ENCODE peak calls at places on chromosomes 13 and 19, in five cellular contexts. B, S, J, Z and Q are unnamed samples.

GRCh38 chr13:33111414-33112110 is 95.3 kb downstream of the KL start:
- DNase-seq in B (no peak), S (no peak), J (no peak), Z (no peak), Q (peak)

GRCh38 chr13:29946093-29946492 is 95.7 kb upstream of the UBL3 start:
- DNase-seq in B (no peak), S (no peak), J (no peak), Z (no peak), Q (no peak)

GRCh38 chr19:38218204-38218603 is 5.8 kb downstream of the DPF1 start:
- DNase-seq in B (no peak), S (no peak), J (no peak), Z (no peak), Q (no peak)

GRCh38 chr19:33085570-33086128 is 4.7 kb downstream of the GPATCH1 start:
- DNase-seq in B (no peak), S (no peak), J (no peak), Z (no peak), Q (no peak)

GRCh38 chr19:23461120-23461519 is 65.8 kb upstream of the ZNF91 start:
- DNase-seq in B (no peak), S (no peak), J (no peak), Z (no peak), Q (no peak)

GRCh38 chr19:7292352-7292949 is 1.8 kb downstream of the INSR start:
- DNase-seq in B (no peak), S (no peak), J (no peak), Z (no peak), Q (no peak)

GRCh38 chr19:6233827-6234511 is 45.8 kb downstream of the MLLT1 start:
- DNase-seq in B (no peak), S (no peak), J (no peak), Z (no peak), Q (no peak)

GRCh38 chr19:54317965-54318240 is 4.9 kb upstream of the LILRA5 start:
- DNase-seq in B (no peak), S (no peak), J (no peak), Z (no peak), Q (no peak)

GRCh38 chr19:1270168-1270853 is 1.2 kb downstream of the CIRBP start:
- DNase-seq in B (no peak), S (no peak), J (no peak), Z (peak), Q (peak)

GRCh38 chr19:35264281-35265125 is 4.3 kb upstream of the USF2 start:
- DNase-seq in B (no peak), S (no peak), J (no peak), Z (no peak), Q (no peak)

GRCh38 chr19:8021374-8021773 is 15.9 kb upstream of the ELAVL1 start:
- DNase-seq in B (no peak), S (no peak), J (no peak), Z (no peak), Q (no peak)

GRCh38 chr13:39463611-39464010 is 139.4 kb downstream of the LHFPL6 start:
- DNase-seq in B (no peak), S (no peak), J (no peak), Z (peak), Q (no peak)

GRCh38 chr13:61778531-61778930 is 362.9 kb upstream of the PCDH20 start:
- DNase-seq in B (no peak), S (peak), J (no peak), Z (no peak), Q (no peak)

GRCh38 chr19:48999481-49000325 is 6.0 kb downstream of the RUVBL2 start:
- DNase-seq in B (peak), S (peak), J (no peak), Z (peak), Q (peak)

GRCh38 chr13:75402787-75403186 is 79.2 kb downstream of the TBC1D4 start:
- DNase-seq in B (no peak), S (peak), J (no peak), Z (no peak), Q (no peak)

GRCh38 chr19:10749435-10750384 is 31.8 kb downstream of the DNM2 start:
- DNase-seq in B (no peak), S (no peak), J (no peak), Z (no peak), Q (no peak)
- H3K9ac ChIP-seq in B (no peak), S (no peak), J (no peak), Z (peak), Q (no peak)

GRCh38 chr19:14116525-14116917 is 1.0 kb downstream of the PRKACA start:
- DNase-seq in B (no peak), S (no peak), J (no peak), Z (peak), Q (peak)
- H3K9ac ChIP-seq in B (peak), S (peak), J (peak), Z (peak), Q (peak)

GRCh38 chr13:73850104-73850898 is 283.9 kb downstream of the KLF12 start:
- DNase-seq in B (no peak), S (no peak), J (no peak), Z (no peak), Q (no peak)
- H3K9ac ChIP-seq in B (no peak), S (no peak), J (peak), Z (no peak), Q (no peak)

GRCh38 chr19:11138659-11139526 is 16.7 kb downstream of the SPC24 start:
- DNase-seq in B (peak), S (peak), J (no peak), Z (peak), Q (peak)

GRCh38 chr19:11140896-11141295 is 14.7 kb downstream of the SPC24 start:
- DNase-seq in B (no peak), S (no peak), J (no peak), Z (no peak), Q (no peak)

GRCh38 chr19:11141937-11142527 is 13.6 kb downstream of the SPC24 start:
- DNase-seq in B (no peak), S (no peak), J (no peak), Z (no peak), Q (no peak)

GRCh38 chr19:11145147-11145924 is 10.2 kb downstream of the SPC24 start:
- DNase-seq in B (no peak), S (no peak), J (no peak), Z (no peak), Q (no peak)

DNA sequence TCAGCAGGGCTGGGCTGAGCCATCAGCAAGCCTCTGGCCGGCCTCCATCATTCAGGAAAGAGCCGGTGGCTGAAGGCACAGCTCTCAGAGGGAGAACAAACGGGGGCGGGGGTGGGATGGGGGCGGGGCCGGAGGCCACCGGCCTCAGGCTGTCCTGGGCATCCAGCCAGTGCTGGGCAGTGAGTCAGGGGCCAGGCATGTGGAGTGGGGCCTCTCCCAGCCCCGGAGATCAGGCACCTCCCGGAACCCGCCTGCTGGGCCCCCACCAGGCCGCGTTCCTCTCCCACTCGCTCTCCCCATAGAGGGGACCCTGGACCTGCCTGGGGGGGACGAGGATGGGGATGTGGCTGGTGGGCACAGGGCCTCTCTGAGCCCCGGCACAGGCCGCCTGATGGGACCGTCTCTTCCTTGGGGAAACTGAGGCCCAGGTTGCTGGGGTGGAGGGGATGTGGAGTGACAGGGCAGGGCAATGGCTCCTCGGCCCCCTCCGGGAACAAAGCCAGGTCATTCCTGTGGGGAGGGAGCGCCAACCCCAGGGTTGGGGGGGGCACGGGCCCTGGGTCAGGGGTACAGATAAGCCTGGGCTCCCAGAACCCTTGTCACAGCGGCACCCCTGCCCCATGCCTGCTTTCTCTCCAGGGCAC is 12.9 kb downstream of the SPC24 start:
- DNase-seq in B (peak), S (peak), J (no peak), Z (peak), Q (peak)
- H3K9ac ChIP-seq in B (peak), S (no peak), J (peak), Z (peak), Q (peak)

GRCh38 chr19:18428173-18428836 is 9.1 kb downstream of the SSBP4 start:
- DNase-seq in B (no peak), S (no peak), J (no peak), Z (no peak), Q (no peak)
- H3K9ac ChIP-seq in B (peak), S (no peak), J (no peak), Z (no peak), Q (peak)

GRCh38 chr19:45463241-45463640 is 4.6 kb upstream of the FOSB start:
- DNase-seq in B (no peak), S (no peak), J (no peak), Z (no peak), Q (no peak)
- H3K9ac ChIP-seq in B (no peak), S (no peak), J (no peak), Z (no peak), Q (no peak)

GRCh38 chr19:18167975-18168645 is 5.5 kb upstream of the IFI30 start:
- DNase-seq in B (no peak), S (peak), J (no peak), Z (peak), Q (peak)
- H3K9ac ChIP-seq in B (peak), S (no peak), J (no peak), Z (no peak), Q (no peak)

DNA sequence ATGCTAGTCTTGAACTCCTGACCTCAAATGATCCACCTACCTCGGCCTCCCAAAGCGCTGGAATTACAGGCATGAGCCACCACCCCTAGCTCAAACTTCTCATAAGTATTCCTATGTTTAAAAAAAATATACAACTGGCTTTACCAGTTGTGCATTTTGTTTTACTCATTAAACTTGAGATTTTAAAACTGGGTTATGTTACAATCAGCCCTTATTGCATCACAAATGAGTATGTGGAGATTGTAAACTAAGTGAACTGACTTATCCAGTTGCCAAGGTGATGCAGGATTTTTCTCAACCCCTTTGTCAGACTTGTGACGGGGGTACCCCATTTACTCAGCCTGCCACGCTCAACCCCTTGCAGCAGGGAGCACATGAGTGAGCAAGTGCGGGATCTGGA is 14.4 kb upstream of the GTF2F2 start:
- DNase-seq in B (no peak), S (no peak), J (no peak), Z (peak), Q (peak)
- H3K9ac ChIP-seq in B (peak), S (no peak), J (no peak), Z (no peak), Q (no peak)